ENCODE peak calls at places on chromosomes 13 and 19, in six cellular contexts. One of them, this sample, is unnamed.

GRCh38 chr13:27921961-27922910 is 2.4 kb downstream of the PDX1 start:
- DNase-seq in NCI-H2107: no peak
- DNase-seq in cardiac muscle cell: no peak
- DNase-seq in mucosa of descending colon: no peak
- DNase-seq in Kasumi-1: no peak
- DNase-seq in activated CD4-positive, CD25-positive, alpha-beta regulatory T cell treated with anti-CD3 and anti-CD28 coated beads, Interleukin-2, amount 50 U/mL, for 16 hours: no peak
- DNase-seq in this sample: no peak

GRCh38 chr13:27148900-27149299 is 22.7 kb downstream of the USP12 start:
- DNase-seq in NCI-H2107: no peak
- DNase-seq in cardiac muscle cell: no peak
- DNase-seq in mucosa of descending colon: no peak
- DNase-seq in Kasumi-1: no peak
- DNase-seq in activated CD4-positive, CD25-positive, alpha-beta regulatory T cell treated with anti-CD3 and anti-CD28 coated beads, Interleukin-2, amount 50 U/mL, for 16 hours: no peak
- DNase-seq in this sample: no peak

GRCh38 chr19:15563325-15563794 is 51.7 kb upstream of the CYP4F8 start:
- DNase-seq in NCI-H2107: peak
- DNase-seq in cardiac muscle cell: peak
- DNase-seq in mucosa of descending colon: peak
- DNase-seq in Kasumi-1: peak
- DNase-seq in activated CD4-positive, CD25-positive, alpha-beta regulatory T cell treated with anti-CD3 and anti-CD28 coated beads, Interleukin-2, amount 50 U/mL, for 16 hours: no peak
- DNase-seq in this sample: no peak

GRCh38 chr19:1457031-1457739 is 7.3 kb downstream of the APC2 start:
- DNase-seq in NCI-H2107: no peak
- DNase-seq in cardiac muscle cell: no peak
- DNase-seq in mucosa of descending colon: no peak
- DNase-seq in Kasumi-1: no peak
- DNase-seq in activated CD4-positive, CD25-positive, alpha-beta regulatory T cell treated with anti-CD3 and anti-CD28 coated beads, Interleukin-2, amount 50 U/mL, for 16 hours: no peak
- DNase-seq in this sample: no peak

GRCh38 chr13:29817604-29818378 is 32.6 kb downstream of the UBL3 start:
- DNase-seq in NCI-H2107: no peak
- DNase-seq in cardiac muscle cell: no peak
- DNase-seq in mucosa of descending colon: no peak
- DNase-seq in Kasumi-1: peak
- DNase-seq in activated CD4-positive, CD25-positive, alpha-beta regulatory T cell treated with anti-CD3 and anti-CD28 coated beads, Interleukin-2, amount 50 U/mL, for 16 hours: no peak
- DNase-seq in this sample: no peak

GRCh38 chr19:53571339-53571738 is 33.4 kb downstream of the ZNF331 start:
- DNase-seq in NCI-H2107: no peak
- DNase-seq in cardiac muscle cell: no peak
- DNase-seq in mucosa of descending colon: no peak
- DNase-seq in Kasumi-1: no peak
- DNase-seq in activated CD4-positive, CD25-positive, alpha-beta regulatory T cell treated with anti-CD3 and anti-CD28 coated beads, Interleukin-2, amount 50 U/mL, for 16 hours: no peak
- DNase-seq in this sample: no peak

GRCh38 chr13:107099661-107100060 is 531.7 kb upstream of the ARGLU1 start:
- DNase-seq in NCI-H2107: no peak
- DNase-seq in cardiac muscle cell: no peak
- DNase-seq in mucosa of descending colon: no peak
- DNase-seq in Kasumi-1: no peak
- DNase-seq in activated CD4-positive, CD25-positive, alpha-beta regulatory T cell treated with anti-CD3 and anti-CD28 coated beads, Interleukin-2, amount 50 U/mL, for 16 hours: no peak
- DNase-seq in this sample: no peak

GRCh38 chr19:1166872-1167573 is 7.0 kb downstream of the SBNO2 start:
- DNase-seq in NCI-H2107: no peak
- DNase-seq in cardiac muscle cell: no peak
- DNase-seq in mucosa of descending colon: no peak
- DNase-seq in Kasumi-1: no peak
- DNase-seq in activated CD4-positive, CD25-positive, alpha-beta regulatory T cell treated with anti-CD3 and anti-CD28 coated beads, Interleukin-2, amount 50 U/mL, for 16 hours: no peak
- DNase-seq in this sample: no peak

GRCh38 chr13:37127706-37128241 is 22.3 kb upstream of the CSNK1A1L start:
- DNase-seq in NCI-H2107: no peak
- DNase-seq in cardiac muscle cell: peak
- DNase-seq in mucosa of descending colon: no peak
- DNase-seq in Kasumi-1: no peak
- DNase-seq in activated CD4-positive, CD25-positive, alpha-beta regulatory T cell treated with anti-CD3 and anti-CD28 coated beads, Interleukin-2, amount 50 U/mL, for 16 hours: no peak
- DNase-seq in this sample: peak

GRCh38 chr13:39306639-39307589 is 268.7 kb downstream of the NHLRC3 start:
- DNase-seq in NCI-H2107: no peak
- DNase-seq in cardiac muscle cell: no peak
- DNase-seq in mucosa of descending colon: no peak
- DNase-seq in Kasumi-1: no peak
- DNase-seq in activated CD4-positive, CD25-positive, alpha-beta regulatory T cell treated with anti-CD3 and anti-CD28 coated beads, Interleukin-2, amount 50 U/mL, for 16 hours: no peak
- DNase-seq in this sample: no peak